ENCODE peak calls at places on chromosome 20, in nine cellular contexts. W, R, G, P, H, X, L, I and B are unnamed samples.

GRCh38 chr20:46694484-46694883 is 5.2 kb upstream of the TP53RK start:
- DNase-seq in W (no peak), R (peak), G (peak), P (no peak), H (no peak), X (no peak), L (peak), I (peak), B (peak)

GRCh38 chr20:7926767-7927166 is 13.5 kb downstream of the HAO1 start:
- DNase-seq in W (no peak), R (peak), G (peak), P (no peak), H (no peak), X (no peak), L (no peak), I (no peak), B (peak)

GRCh38 chr20:47317127-47317895 is 39.2 kb downstream of the ZMYND8 start:
- DNase-seq in W (no peak), R (peak), G (peak), P (peak), H (peak), X (peak), L (peak), I (peak), B (peak)

GRCh38 chr20:37877832-37878772 is 24.8 kb upstream of the VSTM2L start:
- DNase-seq in W (no peak), R (no peak), G (no peak), P (no peak), H (no peak), X (no peak), L (no peak), I (no peak), B (no peak)

GRCh38 chr20:57323034-57323433 is 6.6 kb upstream of the SPO11 start:
- DNase-seq in W (peak), R (peak), G (no peak), P (no peak), H (no peak), X (no peak), L (no peak), I (peak), B (no peak)

GRCh38 chr20:34396408-34396807 is 33.3 kb downstream of the ITCH start:
- DNase-seq in W (no peak), R (no peak), G (no peak), P (no peak), H (no peak), X (no peak), L (no peak), I (no peak), B (no peak)

GRCh38 chr20:33865761-33866160 is 54.6 kb downstream of the CHMP4B start:
- DNase-seq in W (no peak), R (no peak), G (no peak), P (no peak), H (no peak), X (no peak), L (no peak), I (no peak), B (no peak)

GRCh38 chr20:49786671-49787370 is 25.8 kb upstream of the SLC9A8 start:
- DNase-seq in W (no peak), R (peak), G (peak), P (no peak), H (no peak), X (no peak), L (no peak), I (no peak), B (no peak)

GRCh38 chr20:9040874-9041524 is 27.9 kb upstream of the PLCB4 start:
- DNase-seq in W (no peak), R (no peak), G (peak), P (no peak), H (no peak), X (no peak), L (no peak), I (no peak), B (no peak)

GRCh38 chr20:4300921-4301320 is 285.6 kb upstream of the RNF24 start:
- DNase-seq in W (no peak), R (no peak), G (no peak), P (no peak), H (no peak), X (no peak), L (no peak), I (no peak), B (no peak)

GRCh38 chr20:2312876-2313275 is 17.1 kb downstream of the TGM3 start:
- DNase-seq in W (no peak), R (no peak), G (no peak), P (no peak), H (no peak), X (no peak), L (no peak), I (no peak), B (no peak)

GRCh38 chr20:59938696-59939051 is 1.4 kb downstream of the PPP1R3D start:
- DNase-seq in W (no peak), R (peak), G (peak), P (peak), H (no peak), X (peak), L (peak), I (peak), B (no peak)

GRCh38 chr20:45019027-45019763 is 52.9 kb downstream of the STK4 start:
- DNase-seq in W (no peak), R (no peak), G (no peak), P (no peak), H (no peak), X (no peak), L (no peak), I (no peak), B (no peak)

GRCh38 chr20:13424174-13424833 is 203.2 kb downstream of the ISM1 start:
- DNase-seq in W (no peak), R (no peak), G (no peak), P (no peak), H (no peak), X (no peak), L (no peak), I (peak), B (no peak)

GRCh38 chr20:53752971-53753879 is 159.6 kb upstream of the ZNF217 start:
- DNase-seq in W (no peak), R (peak), G (peak), P (no peak), H (no peak), X (no peak), L (no peak), I (no peak), B (peak)

GRCh38 chr20:1877604-1878195 is 17.5 kb upstream of the SIRPA start:
- DNase-seq in W (no peak), R (no peak), G (no peak), P (no peak), H (no peak), X (no peak), L (no peak), I (no peak), B (no peak)

GRCh38 chr20:10074513-10074912 is 39.7 kb downstream of the ANKEF1 start:
- DNase-seq in W (no peak), R (peak), G (peak), P (no peak), H (no peak), X (peak), L (no peak), I (peak), B (no peak)

GRCh38 chr20:57309544-57310115 is 20.0 kb upstream of the SPO11 start:
- DNase-seq in W (no peak), R (no peak), G (no peak), P (no peak), H (no peak), X (no peak), L (peak), I (no peak), B (no peak)

GRCh38 chr20:46350201-46350985 is 42.1 kb upstream of the CDH22 start:
- DNase-seq in W (no peak), R (peak), G (peak), P (no peak), H (no peak), X (peak), L (no peak), I (no peak), B (peak)

GRCh38 chr20:19893356-19893755 is 123.8 kb upstream of the NAA20 start:
- DNase-seq in W (no peak), R (no peak), G (no peak), P (no peak), H (no peak), X (no peak), L (no peak), I (no peak), B (no peak)

GRCh38 chr20:17202668-17203067 is 24.2 kb upstream of the PCSK2 start:
- DNase-seq in W (peak), R (no peak), G (no peak), P (no peak), H (no peak), X (no peak), L (no peak), I (no peak), B (no peak)

GRCh38 chr20:19129976-19130612 is 82.3 kb upstream of the SLC24A3 start:
- DNase-seq in W (no peak), R (no peak), G (no peak), P (no peak), H (no peak), X (no peak), L (no peak), I (no peak), B (no peak)

GRCh38 chr20:54345301-54345724 is 130.1 kb upstream of the DOK5 start:
- DNase-seq in W (no peak), R (no peak), G (peak), P (no peak), H (no peak), X (no peak), L (no peak), I (no peak), B (no peak)

GRCh38 chr20:49641683-49642649 is 71.7 kb downstream of the B4GALT5 start:
- DNase-seq in W (no peak), R (no peak), G (peak), P (no peak), H (no peak), X (peak), L (no peak), I (peak), B (no peak)

GRCh38 chr20:7094438-7094997 is 327.0 kb downstream of the BMP2 start:
- DNase-seq in W (peak), R (peak), G (peak), P (no peak), H (no peak), X (peak), L (no peak), I (peak), B (peak)

GRCh38 chr20:13525225-13525940 is 113.3 kb downstream of the TASP1 start:
- DNase-seq in W (no peak), R (no peak), G (peak), P (no peak), H (no peak), X (no peak), L (no peak), I (no peak), B (no peak)

GRCh38 chr20:61845276-61845675 is 220.4 kb downstream of the TAF4 start:
- DNase-seq in W (no peak), R (no peak), G (no peak), P (no peak), H (no peak), X (no peak), L (no peak), I (no peak), B (no peak)

GRCh38 chr20:23086056-23086551 is at the start of gene CD93:
- DNase-seq in W (no peak), R (peak), G (peak), P (peak), H (no peak), X (no peak), L (no peak), I (peak), B (peak)

GRCh38 chr20:45772693-45773092 is 19.0 kb downstream of the WFDC3 start:
- DNase-seq in W (no peak), R (no peak), G (no peak), P (no peak), H (no peak), X (no peak), L (no peak), I (no peak), B (no peak)

GRCh38 chr20:17873410-17874270 is 95.0 kb downstream of the SNX5 start:
- DNase-seq in W (no peak), R (no peak), G (peak), P (peak), H (no peak), X (peak), L (peak), I (peak), B (no peak)

GRCh38 chr20:43658068-43658722 is 8.7 kb upstream of the MYBL2 start:
- DNase-seq in W (no peak), R (no peak), G (peak), P (no peak), H (no peak), X (no peak), L (no peak), I (no peak), B (peak)

GRCh38 chr20:40952231-40952630 is 76.4 kb upstream of the TOP1 start:
- DNase-seq in W (no peak), R (no peak), G (no peak), P (no peak), H (no peak), X (no peak), L (peak), I (no peak), B (no peak)
- TF ChIP-seq POLR2A in W (no peak), R (no peak), G (no peak), P (no peak), H (no peak), X (no peak), L (no peak), I (no peak), B (no peak)

DNA sequence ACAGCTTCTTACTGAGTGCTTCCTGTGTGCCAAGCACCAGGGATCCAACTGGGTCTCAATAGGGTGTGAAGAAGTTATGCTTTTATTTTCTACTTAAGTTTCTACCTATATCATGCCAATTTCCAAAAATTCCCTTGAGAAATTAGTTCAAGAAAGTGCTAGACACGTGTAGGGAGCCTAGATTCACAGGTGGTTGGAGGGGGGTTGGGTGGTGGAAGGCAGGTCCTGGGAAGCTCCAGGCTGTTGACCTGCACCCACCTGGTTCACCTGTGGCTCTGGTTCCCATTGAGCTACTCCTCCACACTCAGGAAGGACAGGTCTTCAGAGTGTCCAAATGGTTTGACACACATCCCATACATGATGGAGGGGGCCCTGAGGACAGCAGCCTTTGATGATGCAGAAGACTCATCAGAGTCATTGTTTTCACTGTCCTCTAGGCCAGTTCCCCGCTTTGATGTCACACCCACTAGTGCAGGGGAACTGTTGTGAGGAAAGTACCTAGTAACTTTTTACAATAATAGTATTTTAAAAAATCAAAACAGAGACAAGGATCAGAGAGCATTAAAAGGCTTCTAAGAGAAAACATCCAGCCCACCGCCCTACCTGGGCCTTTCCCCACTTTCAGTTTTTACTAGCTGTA is 39.8 kb upstream of the MYL9 start:
- DNase-seq in W (no peak), R (no peak), G (no peak), P (no peak), H (no peak), X (no peak), L (peak), I (no peak), B (no peak)
- TF ChIP-seq POLR2A in W (no peak), R (no peak), G (no peak), P (no peak), H (no peak), X (no peak), L (no peak), I (no peak), B (no peak)

GRCh38 chr20:62860391-62860923 is 1.2 kb downstream of the TCFL5 start:
- DNase-seq in W (no peak), R (peak), G (peak), P (no peak), H (no peak), X (no peak), L (no peak), I (no peak), B (no peak)

GRCh38 chr20:62860924-62861691 is 514 bp downstream of the TCFL5 start:
- DNase-seq in W (peak), R (peak), G (no peak), P (peak), H (no peak), X (no peak), L (no peak), I (no peak), B (peak)

GRCh38 chr20:62859721-62860120 is 1.9 kb downstream of the TCFL5 start:
- DNase-seq in W (no peak), R (no peak), G (no peak), P (no peak), H (no peak), X (no peak), L (no peak), I (no peak), B (no peak)

GRCh38 chr20:62864207-62864606 is 2.6 kb upstream of the TCFL5 start:
- DNase-seq in W (no peak), R (no peak), G (no peak), P (no peak), H (no peak), X (no peak), L (no peak), I (no peak), B (no peak)

GRCh38 chr20:62861732-62862336 is at the start of gene TCFL5:
- DNase-seq in W (peak), R (peak), G (peak), P (peak), H (peak), X (peak), L (peak), I (peak), B (peak)
- TF ChIP-seq POLR2A in W (no peak), R (peak), G (no peak), P (no peak), H (no peak), X (no peak), L (no peak), I (no peak), B (no peak)

DNA sequence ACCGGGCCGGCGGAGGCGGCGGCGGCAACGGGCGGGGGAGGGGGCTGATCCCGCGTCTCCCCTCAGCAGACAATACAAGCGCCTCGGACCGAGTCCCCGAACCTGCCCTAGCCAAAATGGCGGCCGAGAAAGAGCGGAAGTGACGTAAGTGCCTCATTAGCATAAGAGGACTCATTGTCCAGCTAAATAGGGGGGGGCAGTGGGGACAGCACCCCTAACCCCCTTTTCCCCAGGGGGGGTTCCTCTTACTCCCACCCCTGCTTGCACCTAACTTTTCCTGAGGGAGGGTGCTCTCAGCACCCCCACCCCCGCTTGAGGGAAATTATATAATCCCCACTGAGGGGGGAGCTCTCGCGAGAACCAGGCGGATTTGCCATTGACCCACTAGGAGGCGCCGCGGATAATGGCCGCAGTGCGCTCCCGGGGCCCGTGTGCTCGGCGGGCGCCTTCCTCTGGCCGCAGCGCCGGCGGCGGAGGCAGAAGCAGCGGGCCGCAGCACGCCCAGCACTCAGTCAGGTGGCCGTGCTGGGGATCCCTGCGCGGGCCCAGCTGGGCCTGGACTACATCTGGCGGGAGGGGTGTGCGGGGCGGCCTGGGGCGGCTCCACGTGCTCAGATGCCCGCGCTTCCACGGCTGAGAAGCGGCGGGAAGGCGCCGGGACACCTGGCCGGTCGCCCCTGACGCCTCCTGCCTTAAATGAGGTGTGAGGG is at the start of gene ADNP:
- DNase-seq in W (peak), R (peak), G (peak), P (peak), H (peak), X (peak), L (peak), I (peak), B (peak)
- TF ChIP-seq POLR2A in W (peak), R (peak), G (peak), P (no peak), H (peak), X (peak), L (peak), I (peak), B (peak)

GRCh38 chr20:41138217-41138526 is 829 bp downstream of the PLCG1 start:
- DNase-seq in W (no peak), R (no peak), G (peak), P (no peak), H (no peak), X (no peak), L (no peak), I (no peak), B (peak)

GRCh38 chr20:41136336-41136694 is 1.0 kb upstream of the PLCG1 start:
- DNase-seq in W (no peak), R (no peak), G (no peak), P (no peak), H (no peak), X (no peak), L (no peak), I (no peak), B (no peak)

GRCh38 chr20:41137412-41138216 is at the start of gene PLCG1:
- DNase-seq in W (peak), R (peak), G (peak), P (peak), H (peak), X (peak), L (peak), I (peak), B (peak)

GRCh38 chr20:41135888-41136243 is 1.5 kb upstream of the PLCG1 start:
- DNase-seq in W (no peak), R (no peak), G (no peak), P (no peak), H (no peak), X (no peak), L (no peak), I (no peak), B (no peak)

GRCh38 chr20:41136695-41137411 is 490 bp upstream of the PLCG1 start:
- DNase-seq in W (peak), R (peak), G (peak), P (peak), H (peak), X (peak), L (peak), I (peak), B (peak)
- TF ChIP-seq POLR2A in W (peak), R (peak), G (peak), P (peak), H (peak), X (peak), L (peak), I (peak), B (peak)

GRCh38 chr20:58375796-58376195 is 13.2 kb upstream of the VAPB start:
- DNase-seq in W (no peak), R (no peak), G (no peak), P (no peak), H (no peak), X (no peak), L (no peak), I (no peak), B (no peak)

GRCh38 chr20:58378056-58378455 is 11.0 kb upstream of the VAPB start:
- DNase-seq in W (no peak), R (no peak), G (no peak), P (no peak), H (no peak), X (no peak), L (peak), I (no peak), B (no peak)

GRCh38 chr20:58378704-58379103 is 10.3 kb upstream of the VAPB start:
- DNase-seq in W (no peak), R (no peak), G (no peak), P (no peak), H (no peak), X (no peak), L (no peak), I (no peak), B (no peak)

GRCh38 chr20:58374906-58375760 is 13.9 kb upstream of the VAPB start:
- DNase-seq in W (peak), R (no peak), G (peak), P (peak), H (no peak), X (peak), L (no peak), I (no peak), B (no peak)

GRCh38 chr20:58377017-58377416 is 12.0 kb upstream of the VAPB start:
- DNase-seq in W (no peak), R (no peak), G (no peak), P (no peak), H (no peak), X (no peak), L (no peak), I (no peak), B (no peak)
- TF ChIP-seq POLR2A in W (no peak), R (no peak), G (no peak), P (no peak), H (no peak), X (no peak), L (no peak), I (no peak), B (no peak)